ENCODE peak calls at places on chromosome X, in four cellular contexts. G, Z, O and L are unnamed samples.

GRCh38 chrX:38732866-38733265 is 68.4 kb upstream of the MID1IP1 start:
- DNase-seq in G (no peak), Z (no peak), O (no peak), L (no peak)

GRCh38 chrX:129577473-129577872 is 37.4 kb downstream of the OCRL start:
- DNase-seq in G (peak; percentile 83), Z (no peak), O (no peak), L (no peak)

GRCh38 chrX:147069926-147070325 is 255.4 kb upstream of the CXorf51A start:
- DNase-seq in G (no peak), Z (no peak), O (no peak), L (no peak)

GRCh38 chrX:143635915-143636314 is at the start of gene SLITRK4:
- DNase-seq in G (no peak), Z (peak; percentile 49), O (peak; percentile 62), L (peak; percentile 82)

GRCh38 chrX:68919707-68920106 is 90.9 kb downstream of the EFNB1 start:
- DNase-seq in G (no peak), Z (no peak), O (no peak), L (no peak)

GRCh38 chrX:40543661-40544328 is 37.0 kb upstream of the ATP6AP2 start:
- DNase-seq in G (peak; percentile 71), Z (no peak), O (peak; percentile 70), L (no peak)

GRCh38 chrX:55908685-55909212 is 191.2 kb downstream of the RRAGB start:
- DNase-seq in G (no peak), Z (no peak), O (peak; percentile 3), L (peak; percentile 34)

GRCh38 chrX:31435592-31435991 is 363.8 kb upstream of the FTHL17 start:
- DNase-seq in G (peak; percentile 22), Z (peak; percentile 56), O (peak; percentile 85), L (peak; percentile 87)

GRCh38 chrX:45505214-45505613 is 304.5 kb upstream of the DIPK2B start:
- DNase-seq in G (peak; percentile 75), Z (no peak), O (no peak), L (no peak)

GRCh38 chrX:100687546-100687945 is 43.5 kb downstream of the SRPX2 start:
- DNase-seq in G (no peak), Z (no peak), O (no peak), L (no peak)

GRCh38 chrX:344371-344901 is 25.8 kb upstream of the GTPBP6 start:
- DNase-seq in G (no peak), Z (no peak), O (no peak), L (no peak)

GRCh38 chrX:11351375-11352295 is 58.4 kb downstream of the AMELX start:
- DNase-seq in G (peak; percentile 84), Z (no peak), O (no peak), L (no peak)

GRCh38 chrX:69093960-69094935 is 71.0 kb downstream of the PJA1 start:
- DNase-seq in G (peak; percentile 60), Z (no peak), O (peak; percentile 40), L (peak; percentile 61)

GRCh38 chrX:144918936-144919335 is 328.4 kb upstream of the SPANXN1 start:
- DNase-seq in G (no peak), Z (no peak), O (no peak), L (no peak)

GRCh38 chrX:129750971-129751370 is 12.2 kb downstream of the XPNPEP2 start:
- DNase-seq in G (no peak), Z (no peak), O (no peak), L (no peak)

GRCh38 chrX:19354625-19355024 is 10.9 kb downstream of the PDHA1 start:
- DNase-seq in G (no peak), Z (no peak), O (no peak), L (no peak)

GRCh38 chrX:42602566-42602965 is 175.4 kb downstream of the PPP1R2C start:
- DNase-seq in G (no peak), Z (no peak), O (no peak), L (no peak)

GRCh38 chrX:150857453-150857852 is 41.0 kb downstream of the CD99L2 start:
- DNase-seq in G (no peak), Z (no peak), O (no peak), L (no peak)

GRCh38 chrX:68589372-68589753 is 58.1 kb upstream of the STARD8 start:
- DNase-seq in G (no peak), Z (no peak), O (no peak), L (no peak)

GRCh38 chrX:107978707-107979307 is 3.4 kb downstream of the TEX13B start:
- DNase-seq in G (peak; percentile 19), Z (no peak), O (peak; percentile 20), L (peak; percentile 40)

GRCh38 chrX:118872102-118872566 is 48.5 kb downstream of the ZCCHC12 start:
- DNase-seq in G (no peak), Z (no peak), O (no peak), L (no peak)
- H3K14ac ChIP-seq in G (no peak overlapping the region), Z (no peak overlapping the region), O (no peak overlapping the region), L (no peak overlapping the region)

DNA sequence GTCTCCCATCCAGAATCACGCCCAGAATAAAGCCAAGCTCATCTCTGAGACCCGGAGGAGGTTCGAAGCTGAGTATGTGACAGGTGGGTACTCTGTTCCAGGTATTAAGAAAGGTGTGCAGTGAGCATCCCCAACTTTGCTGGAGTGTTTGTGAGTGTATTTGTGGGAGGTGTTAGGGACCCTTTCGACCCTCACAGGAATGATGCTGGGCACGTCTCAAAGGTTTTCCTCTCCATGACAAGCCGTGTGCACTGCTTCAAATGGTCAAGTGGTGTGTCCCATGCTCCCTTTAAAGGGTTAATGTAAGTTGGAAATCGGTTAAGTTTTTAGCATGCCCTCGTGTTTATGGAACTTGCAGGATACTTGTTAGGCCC is 442 bp downstream of the MOSPD2 start:
- DNase-seq in G (no peak), Z (no peak), O (no peak), L (no peak)
- H3K14ac ChIP-seq in G (peak overlapping the region; percentile 92), Z (no peak overlapping the region), O (no peak overlapping the region), L (no peak overlapping the region)

DNA sequence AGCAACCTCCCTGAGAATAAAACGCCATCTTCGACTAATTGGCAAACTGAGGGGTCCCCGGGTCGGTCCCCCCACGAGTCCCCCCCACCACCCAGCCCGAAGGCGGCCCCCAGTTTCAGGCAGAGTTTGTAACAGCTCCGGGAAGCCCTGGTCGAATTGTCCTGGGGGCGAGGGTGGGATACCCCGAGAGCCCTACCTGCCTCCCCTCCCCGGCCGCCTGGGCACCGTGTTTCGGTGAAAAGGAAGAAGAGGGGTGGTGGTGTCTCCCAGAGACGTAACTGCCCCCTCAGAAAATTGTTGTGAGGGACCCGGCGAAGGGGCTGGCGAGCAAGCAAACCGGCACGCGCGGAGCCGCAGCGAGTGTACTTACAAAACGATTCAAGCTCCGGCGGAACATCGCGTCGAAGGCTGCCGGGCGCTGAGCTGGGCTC is 1.2 kb downstream of the ATP11C start:
- DNase-seq in G (no peak), Z (no peak), O (no peak), L (no peak)
- H3K14ac ChIP-seq in G (no peak overlapping the region), Z (no peak overlapping the region), O (no peak overlapping the region), L (peak overlapping the region; percentile 52)

DNA sequence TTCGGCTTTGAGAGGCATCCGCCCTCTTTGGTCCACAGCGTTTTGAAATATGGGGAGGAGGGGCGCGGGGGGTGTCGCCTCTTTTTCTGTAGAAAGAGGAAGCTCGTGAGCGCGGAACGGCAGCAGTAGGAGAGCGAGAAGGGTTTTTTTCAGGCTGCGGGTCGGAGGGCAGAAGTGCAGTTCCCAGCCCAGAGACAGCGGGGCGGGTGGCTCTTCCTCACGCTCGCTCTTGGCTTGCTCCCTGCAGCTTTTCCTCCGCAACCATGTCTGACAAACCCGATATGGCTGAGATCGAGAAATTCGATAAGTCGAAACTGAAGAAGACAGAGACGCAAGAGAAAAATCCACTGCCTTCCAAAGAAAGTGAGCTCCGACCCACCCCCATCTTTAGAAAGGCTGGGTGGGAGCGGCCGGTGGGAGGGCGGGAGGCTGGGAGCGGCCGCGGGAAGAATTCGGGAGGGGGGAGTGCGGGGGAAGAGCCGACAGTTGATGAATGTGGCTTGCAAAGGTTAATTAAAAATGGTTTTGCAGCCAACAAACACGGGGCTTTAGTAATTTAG is 1.2 kb downstream of the TMSB4X start:
- DNase-seq in G (peak; percentile 36), Z (no peak), O (peak; percentile 17), L (no peak)
- H3K14ac ChIP-seq in G (peak overlapping the region; percentile 74), Z (no peak overlapping the region), O (no peak overlapping the region), L (peak overlapping the region; percentile 98)

DNA sequence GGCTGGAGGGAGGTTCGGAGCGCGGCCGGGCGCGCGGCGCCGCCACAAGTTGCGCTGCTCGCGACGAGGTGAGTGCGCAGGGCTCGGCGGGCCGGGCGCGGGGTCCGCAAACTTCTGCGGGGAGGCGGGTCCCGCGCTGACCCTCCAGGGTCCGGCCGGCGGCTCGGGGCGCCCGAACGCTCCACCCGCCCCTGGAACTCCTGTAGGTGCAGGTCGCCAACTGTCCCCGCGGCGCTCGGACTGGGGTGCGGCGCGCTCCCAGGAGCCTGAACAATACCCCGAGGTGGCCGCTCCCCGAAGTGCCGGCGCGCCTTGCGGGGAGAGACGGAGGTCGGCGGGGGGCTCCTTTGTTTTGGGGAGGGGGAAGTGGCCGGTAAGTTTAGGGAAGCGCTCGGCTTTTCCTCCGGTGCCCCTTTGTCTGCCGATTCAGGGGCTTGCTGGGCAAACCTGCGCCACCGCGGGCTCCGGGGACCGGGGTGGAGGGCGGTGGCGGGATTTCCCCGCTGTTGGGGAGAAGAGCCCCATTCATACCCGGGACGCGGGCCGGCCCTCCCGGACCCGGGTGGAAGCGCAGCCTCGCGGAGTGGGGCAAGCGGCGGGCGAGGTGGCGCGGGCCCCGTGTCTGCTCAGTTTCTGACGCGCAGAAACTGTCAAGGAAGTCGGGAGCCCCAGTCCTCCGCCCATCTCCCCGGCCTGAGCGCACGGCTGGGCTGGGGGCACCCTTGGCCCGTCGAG is 689 bp downstream of the TBL1X start:
- DNase-seq in G (no peak), Z (no peak), O (no peak), L (no peak)
- H3K14ac ChIP-seq in G (no peak overlapping the region), Z (no peak overlapping the region), O (no peak overlapping the region), L (peak overlapping the region; percentile 94)

GRCh38 chrX:149830192-149830873 is 48.6 kb downstream of the MAGEA9 start:
- DNase-seq in G (peak; percentile 17), Z (no peak), O (peak; percentile 45), L (peak; percentile 79)
- H3K14ac ChIP-seq in G (no peak overlapping the region), Z (no peak overlapping the region), O (no peak overlapping the region), L (no peak overlapping the region)